ENCODE peak calls at places on chromosomes 5 and 9, in eight cellular contexts. One of them, this sample, is unnamed.

GRCh38 chr5:157215826-157216167 is 35.2 kb downstream of the ITK start:
- DNase-seq in heart left ventricle: no peak
- DNase-seq in T-helper 1 cell: no peak
- DNase-seq in T-cell: no peak
- DNase-seq in colonic mucosa: no peak
- DNase-seq in SHP77: no peak
- DNase-seq in iris pigment epithelial cell: no peak
- DNase-seq in MCF 10A: no peak
- DNase-seq in this sample: no peak

GRCh38 chr5:54873696-54874095 is 111.7 kb downstream of the ESM1 start:
- DNase-seq in heart left ventricle: no peak
- DNase-seq in T-helper 1 cell: no peak
- DNase-seq in T-cell: no peak
- DNase-seq in colonic mucosa: no peak
- DNase-seq in SHP77: no peak
- DNase-seq in iris pigment epithelial cell: peak; percentile 21
- DNase-seq in MCF 10A: peak; percentile 43
- DNase-seq in this sample: no peak

GRCh38 chr5:113789769-113790168 is 276.3 kb downstream of the YTHDC2 start:
- DNase-seq in heart left ventricle: no peak
- DNase-seq in T-helper 1 cell: no peak
- DNase-seq in T-cell: no peak
- DNase-seq in colonic mucosa: no peak
- DNase-seq in SHP77: no peak
- DNase-seq in iris pigment epithelial cell: no peak
- DNase-seq in MCF 10A: no peak
- DNase-seq in this sample: no peak

GRCh38 chr5:127029513-127030258 is 672 bp downstream of the MARCHF3 start:
- DNase-seq in heart left ventricle: peak; percentile 65
- DNase-seq in T-helper 1 cell: peak; percentile 10
- DNase-seq in T-cell: peak; percentile 39
- DNase-seq in colonic mucosa: peak; percentile 77
- DNase-seq in SHP77: peak; percentile 80
- DNase-seq in iris pigment epithelial cell: peak; percentile 65
- DNase-seq in MCF 10A: peak; percentile 75
- DNase-seq in this sample: peak; percentile 62

GRCh38 chr9:89234636-89235035 is 56.0 kb upstream of the SHC3 start:
- DNase-seq in heart left ventricle: no peak
- DNase-seq in T-helper 1 cell: no peak
- DNase-seq in T-cell: peak; percentile 4
- DNase-seq in colonic mucosa: no peak
- DNase-seq in SHP77: no peak
- DNase-seq in iris pigment epithelial cell: peak; percentile 32
- DNase-seq in MCF 10A: no peak
- DNase-seq in this sample: no peak

GRCh38 chr5:75668988-75669760 is 48.1 kb downstream of the POC5 start:
- DNase-seq in heart left ventricle: peak; percentile 39
- DNase-seq in T-helper 1 cell: no peak
- DNase-seq in T-cell: peak; percentile 7
- DNase-seq in colonic mucosa: peak; percentile 76
- DNase-seq in SHP77: peak; percentile 83
- DNase-seq in iris pigment epithelial cell: peak; percentile 63
- DNase-seq in MCF 10A: peak; percentile 51
- DNase-seq in this sample: peak; percentile 39

GRCh38 chr9:136545065-136545965 is 533 bp downstream of the NOTCH1 start:
- DNase-seq in heart left ventricle: no peak
- DNase-seq in T-helper 1 cell: no peak
- DNase-seq in T-cell: peak; percentile 39
- DNase-seq in colonic mucosa: no peak
- DNase-seq in SHP77: no peak
- DNase-seq in iris pigment epithelial cell: peak; percentile 36
- DNase-seq in MCF 10A: no peak
- DNase-seq in this sample: no peak

GRCh38 chr5:159850192-159850573 is 66.1 kb upstream of the ADRA1B start:
- DNase-seq in heart left ventricle: no peak
- DNase-seq in T-helper 1 cell: no peak
- DNase-seq in T-cell: no peak
- DNase-seq in colonic mucosa: no peak
- DNase-seq in SHP77: no peak
- DNase-seq in iris pigment epithelial cell: peak; percentile 78
- DNase-seq in MCF 10A: peak; percentile 94
- DNase-seq in this sample: no peak

GRCh38 chr5:125083932-125084331 is 337.5 kb upstream of the ZNF608 start:
- DNase-seq in heart left ventricle: no peak
- DNase-seq in T-helper 1 cell: no peak
- DNase-seq in T-cell: no peak
- DNase-seq in colonic mucosa: no peak
- DNase-seq in SHP77: no peak
- DNase-seq in iris pigment epithelial cell: peak; percentile 68
- DNase-seq in MCF 10A: peak; percentile 30
- DNase-seq in this sample: no peak

GRCh38 chr5:139688712-139689413 is 40.7 kb downstream of the CXXC5 start:
- DNase-seq in heart left ventricle: no peak
- DNase-seq in T-helper 1 cell: no peak
- DNase-seq in T-cell: no peak
- DNase-seq in colonic mucosa: no peak
- DNase-seq in SHP77: no peak
- DNase-seq in iris pigment epithelial cell: no peak
- DNase-seq in MCF 10A: no peak
- DNase-seq in this sample: no peak

GRCh38 chr5:173714551-173715428 is 98.3 kb upstream of the BOD1 start:
- DNase-seq in heart left ventricle: no peak
- DNase-seq in T-helper 1 cell: no peak
- DNase-seq in T-cell: no peak
- DNase-seq in colonic mucosa: no peak
- DNase-seq in SHP77: no peak
- DNase-seq in iris pigment epithelial cell: peak; percentile 74
- DNase-seq in MCF 10A: peak; percentile 96
- DNase-seq in this sample: no peak

GRCh38 chr5:172370648-172371248 is 83.6 kb downstream of the SH3PXD2B start:
- DNase-seq in heart left ventricle: no peak
- DNase-seq in T-helper 1 cell: no peak
- DNase-seq in T-cell: no peak
- DNase-seq in colonic mucosa: peak; percentile 60
- DNase-seq in SHP77: peak; percentile 37
- DNase-seq in iris pigment epithelial cell: peak; percentile 69
- DNase-seq in MCF 10A: peak; percentile 64
- DNase-seq in this sample: no peak

GRCh38 chr5:8908055-8908683 is 637.7 kb downstream of the SEMA5A start:
- DNase-seq in heart left ventricle: no peak
- DNase-seq in T-helper 1 cell: no peak
- DNase-seq in T-cell: no peak
- DNase-seq in colonic mucosa: peak; percentile 41
- DNase-seq in SHP77: no peak
- DNase-seq in iris pigment epithelial cell: peak; percentile 58
- DNase-seq in MCF 10A: peak; percentile 62
- DNase-seq in this sample: no peak

GRCh38 chr5:65861830-65862241 is 64.5 kb upstream of the ERBIN start:
- DNase-seq in heart left ventricle: no peak
- DNase-seq in T-helper 1 cell: no peak
- DNase-seq in T-cell: no peak
- DNase-seq in colonic mucosa: no peak
- DNase-seq in SHP77: no peak
- DNase-seq in iris pigment epithelial cell: peak; percentile 90
- DNase-seq in MCF 10A: peak; percentile 78
- DNase-seq in this sample: no peak

GRCh38 chr5:179226696-179227095 is 118.6 kb downstream of the ADAMTS2 start:
- DNase-seq in heart left ventricle: no peak
- DNase-seq in T-helper 1 cell: no peak
- DNase-seq in T-cell: no peak
- DNase-seq in colonic mucosa: no peak
- DNase-seq in SHP77: no peak
- DNase-seq in iris pigment epithelial cell: no peak
- DNase-seq in MCF 10A: no peak
- DNase-seq in this sample: no peak

GRCh38 chr5:170166101-170166500 is 60.4 kb downstream of the FOXI1 start:
- DNase-seq in heart left ventricle: peak; percentile 36
- DNase-seq in T-helper 1 cell: no peak
- DNase-seq in T-cell: no peak
- DNase-seq in colonic mucosa: no peak
- DNase-seq in SHP77: no peak
- DNase-seq in iris pigment epithelial cell: no peak
- DNase-seq in MCF 10A: no peak
- DNase-seq in this sample: no peak

GRCh38 chr9:128690684-128691034 is 1.6 kb downstream of the SET start:
- DNase-seq in heart left ventricle: no peak
- DNase-seq in T-helper 1 cell: no peak
- DNase-seq in T-cell: no peak
- DNase-seq in colonic mucosa: no peak
- DNase-seq in SHP77: no peak
- DNase-seq in iris pigment epithelial cell: no peak
- DNase-seq in MCF 10A: no peak
- DNase-seq in this sample: no peak

GRCh38 chr9:135065804-135066203 is 21.7 kb upstream of the OLFM1 start:
- DNase-seq in heart left ventricle: no peak
- DNase-seq in T-helper 1 cell: no peak
- DNase-seq in T-cell: no peak
- DNase-seq in colonic mucosa: no peak
- DNase-seq in SHP77: no peak
- DNase-seq in iris pigment epithelial cell: no peak
- DNase-seq in MCF 10A: no peak
- DNase-seq in this sample: no peak

GRCh38 chr5:65338606-65339151 is 143.0 kb downstream of the ADAMTS6 start:
- DNase-seq in heart left ventricle: no peak
- DNase-seq in T-helper 1 cell: no peak
- DNase-seq in T-cell: no peak
- DNase-seq in colonic mucosa: no peak
- DNase-seq in SHP77: peak; percentile 20
- DNase-seq in iris pigment epithelial cell: peak; percentile 56
- DNase-seq in MCF 10A: no peak
- DNase-seq in this sample: no peak

GRCh38 chr5:57209316-57210040 is 35.6 kb downstream of the GPBP1 start:
- DNase-seq in heart left ventricle: no peak
- DNase-seq in T-helper 1 cell: no peak
- DNase-seq in T-cell: no peak
- DNase-seq in colonic mucosa: no peak
- DNase-seq in SHP77: no peak
- DNase-seq in iris pigment epithelial cell: peak; percentile 58
- DNase-seq in MCF 10A: no peak
- DNase-seq in this sample: no peak

GRCh38 chr5:172733179-172733973 is 37.6 kb downstream of the DUSP1 start:
- DNase-seq in heart left ventricle: peak; percentile 91
- DNase-seq in T-helper 1 cell: no peak
- DNase-seq in T-cell: no peak
- DNase-seq in colonic mucosa: peak; percentile 72
- DNase-seq in SHP77: no peak
- DNase-seq in iris pigment epithelial cell: peak; percentile 95
- DNase-seq in MCF 10A: peak; percentile 93
- DNase-seq in this sample: peak; percentile 69

GRCh38 chr5:116864157-116864837 is 289.7 kb upstream of the SEMA6A start:
- DNase-seq in heart left ventricle: no peak
- DNase-seq in T-helper 1 cell: no peak
- DNase-seq in T-cell: no peak
- DNase-seq in colonic mucosa: no peak
- DNase-seq in SHP77: no peak
- DNase-seq in iris pigment epithelial cell: no peak
- DNase-seq in MCF 10A: no peak
- DNase-seq in this sample: no peak

GRCh38 chr5:142720561-142721275 is 34.8 kb upstream of the FGF1 start:
- DNase-seq in heart left ventricle: peak; percentile 74
- DNase-seq in T-helper 1 cell: no peak
- DNase-seq in T-cell: no peak
- DNase-seq in colonic mucosa: peak; percentile 61
- DNase-seq in SHP77: peak; percentile 92
- DNase-seq in iris pigment epithelial cell: no peak
- DNase-seq in MCF 10A: peak; percentile 95
- DNase-seq in this sample: peak; percentile 58

GRCh38 chr9:136881691-136882108 is 4.6 kb upstream of the TRAF2 start:
- DNase-seq in heart left ventricle: peak; percentile 43
- DNase-seq in T-helper 1 cell: no peak
- DNase-seq in T-cell: no peak
- DNase-seq in colonic mucosa: no peak
- DNase-seq in SHP77: no peak
- DNase-seq in iris pigment epithelial cell: peak; percentile 57
- DNase-seq in MCF 10A: no peak
- DNase-seq in this sample: no peak

GRCh38 chr5:40112875-40113274 is 566.8 kb upstream of the PTGER4 start:
- DNase-seq in heart left ventricle: no peak
- DNase-seq in T-helper 1 cell: no peak
- DNase-seq in T-cell: no peak
- DNase-seq in colonic mucosa: no peak
- DNase-seq in SHP77: no peak
- DNase-seq in iris pigment epithelial cell: no peak
- DNase-seq in MCF 10A: no peak
- DNase-seq in this sample: no peak

GRCh38 chr5:142201471-142201887 is 92.9 kb downstream of the NDFIP1 start:
- DNase-seq in heart left ventricle: no peak
- DNase-seq in T-helper 1 cell: no peak
- DNase-seq in T-cell: no peak
- DNase-seq in colonic mucosa: no peak
- DNase-seq in SHP77: no peak
- DNase-seq in iris pigment epithelial cell: peak; percentile 98
- DNase-seq in MCF 10A: peak; percentile 86
- DNase-seq in this sample: no peak

GRCh38 chr5:37045703-37046102 is 169.1 kb downstream of the NIPBL start:
- DNase-seq in heart left ventricle: no peak
- DNase-seq in T-helper 1 cell: no peak
- DNase-seq in T-cell: no peak
- DNase-seq in colonic mucosa: no peak
- DNase-seq in SHP77: no peak
- DNase-seq in iris pigment epithelial cell: no peak
- DNase-seq in MCF 10A: no peak
- DNase-seq in this sample: no peak